ENCODE peak calls at places on chromosomes 16 and 17, in eight cellular contexts. D is neural progenitor cell, O is IMR-90, T is neuronal stem cell, H is endodermal cell, K is fibroblast of lung, U is K562, P is DND-41. W is an unnamed sample.
A peak's percentile ranks its signal among the peaks of the same experiment; 100 is the strongest.

GRCh38 chr17:63185420-63185819 is 219.4 kb downstream of the TANC2 start:
- DNase-seq in T (no peak), P (no peak), H (no peak), D (no peak), O (no peak), U (no peak), K (no peak), W (peak; percentile 37)

GRCh38 chr17:35341465-35341992 is 31.9 kb downstream of the SLFN11 start:
- DNase-seq in T (no peak), D (no peak), O (no peak), H (no peak), P (no peak), U (no peak), K (no peak), W (no peak)

GRCh38 chr16:89971495-89972243 is 23.1 kb downstream of the DEF8 start:
- DNase-seq in H (no peak), K (no peak), U (peak; percentile 44), P (no peak), D (no peak), T (no peak), O (no peak), W (no peak)

GRCh38 chr16:12786077-12786476 is 17.6 kb downstream of the CPPED1 start:
- DNase-seq in K (no peak), P (no peak), U (no peak), O (no peak), H (no peak), D (no peak), T (no peak), W (no peak)

GRCh38 chr17:78394209-78394608 is 15.8 kb downstream of the PGS1 start:
- DNase-seq in U (no peak), K (no peak), H (no peak), P (no peak), D (no peak), T (no peak), O (no peak), W (no peak)

GRCh38 chr16:86189934-86190333 is 291.0 kb downstream of the IRF8 start:
- DNase-seq in O (no peak), U (no peak), K (no peak), P (no peak), H (no peak), T (no peak), D (no peak), W (no peak)

GRCh38 chr16:84885024-84885910 is 65.5 kb downstream of the CRISPLD2 start:
- DNase-seq in U (no peak), D (peak; percentile 41), T (peak; percentile 24), H (peak; percentile 55), O (no peak), P (no peak), K (no peak), W (no peak)

GRCh38 chr17:78502611-78503148 is 74.5 kb downstream of the DNAH17 start:
- DNase-seq in O (no peak), T (no peak), K (no peak), P (no peak), D (no peak), H (peak; percentile 40), U (no peak), W (no peak)

GRCh38 chr17:68399638-68400403 is 57.5 kb downstream of the WIPI1 start:
- DNase-seq in H (peak; percentile 52), O (peak; percentile 57), T (no peak), D (no peak), U (no peak), K (peak; percentile 31), P (peak; percentile 49), W (peak; percentile 97)

GRCh38 chr16:27408012-27408601 is 6.1 kb downstream of the IL21R start:
- DNase-seq in U (no peak), D (no peak), K (peak; percentile 65), T (no peak), P (no peak), H (no peak), O (peak; percentile 65), W (peak; percentile 82)

GRCh38 chr17:78719630-78720298 is 62.3 kb downstream of the CYTH1 start:
- DNase-seq in O (no peak), K (no peak), P (no peak), H (no peak), U (no peak), D (no peak), T (no peak), W (no peak)

GRCh38 chr17:79826210-79826680 is 13.0 kb downstream of the CBX4 start:
- DNase-seq in P (no peak), K (no peak), D (no peak), H (no peak), O (peak; percentile 40), U (peak; percentile 73), T (no peak), W (no peak)

GRCh38 chr17:74512041-74512440 is 19.2 kb downstream of the CD300LB start:
- DNase-seq in U (no peak), H (no peak), T (no peak), D (no peak), P (no peak), O (no peak), K (peak; percentile 7), W (peak; percentile 94)

GRCh38 chr16:3017806-3018506 is at the start of gene CLDN6:
- DNase-seq in H (peak; percentile 100), U (peak; percentile 60), K (no peak), D (peak; percentile 96), O (no peak), P (peak; percentile 22), T (peak; percentile 77), W (no peak)

GRCh38 chr16:64654137-64654652 is 467.7 kb downstream of the CDH11 start:
- DNase-seq in K (peak; percentile 51), P (no peak), O (peak; percentile 64), H (no peak), U (no peak), T (no peak), D (no peak), W (peak; percentile 25)

GRCh38 chr16:1575578-1575977 is 36.3 kb downstream of the IFT140 start:
- DNase-seq in H (no peak), P (no peak), D (no peak), U (no peak), K (no peak), T (no peak), O (no peak), W (no peak)

GRCh38 chr16:1580956-1581355 is 30.9 kb downstream of the IFT140 start:
- DNase-seq in D (no peak), U (no peak), P (no peak), K (no peak), T (no peak), O (no peak), H (no peak), W (no peak)

GRCh38 chr16:1581804-1582203 is 30.1 kb downstream of the IFT140 start:
- DNase-seq in K (no peak), U (no peak), T (no peak), D (no peak), O (no peak), H (no peak), P (no peak), W (no peak)

GRCh38 chr16:1580256-1580655 is 31.6 kb downstream of the IFT140 start:
- DNase-seq in H (no peak), D (no peak), T (no peak), K (no peak), P (no peak), O (no peak), U (no peak), W (no peak)

DNA sequence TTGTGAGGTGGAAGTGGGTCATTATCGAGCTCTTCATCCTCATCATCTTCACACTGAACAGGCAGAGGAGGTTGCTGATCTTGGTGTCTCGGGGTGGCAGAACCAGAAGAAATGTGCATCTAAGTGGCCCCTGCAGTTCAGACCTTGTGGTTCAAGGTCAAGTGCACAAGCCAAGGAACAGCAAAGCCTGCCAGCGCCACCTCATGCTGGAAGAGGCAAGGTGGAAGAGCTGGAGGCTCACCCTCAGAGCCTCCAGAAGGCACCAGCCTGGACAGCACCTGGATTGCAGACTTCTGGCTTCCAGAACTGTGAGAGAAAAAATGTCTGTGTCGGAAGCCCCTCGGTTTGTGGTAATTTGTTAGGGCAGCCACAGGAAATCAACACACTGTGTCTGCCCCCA is 32.7 kb downstream of the IFT140 start:
- DNase-seq in T (no peak), P (no peak), U (no peak), H (no peak), O (no peak), K (no peak), D (no peak), W (no peak)
- H3K9ac ChIP-seq in T (no peak overlapping the region), P (no peak overlapping the region), U (no peak overlapping the region), H (no peak overlapping the region), O (no peak overlapping the region), K (no peak overlapping the region), D (no peak overlapping the region), W (no peak overlapping the region)

GRCh38 chr17:4908301-4908700 is 5.4 kb upstream of the CHRNE start:
- DNase-seq in U (no peak), H (peak; percentile 85), O (no peak), D (peak; percentile 46), P (no peak), K (no peak), T (no peak), W (peak; percentile 32)
- H3K9ac ChIP-seq in U (no peak overlapping the region), H (no peak overlapping the region), O (no peak overlapping the region), D (no peak overlapping the region), P (no peak overlapping the region), K (no peak overlapping the region), T (peak overlapping the region; percentile 79), W (no peak overlapping the region)

GRCh38 chr17:48814504-48814903 is 2.5 kb downstream of the TTLL6 start:
- DNase-seq in T (peak; percentile 57), U (peak; percentile 80), D (peak; percentile 80), K (peak; percentile 51), O (peak; percentile 37), H (peak; percentile 94), P (peak; percentile 65), W (peak; percentile 64)

GRCh38 chr17:48812001-48812400 is 5.0 kb downstream of the TTLL6 start:
- DNase-seq in T (no peak), K (no peak), H (no peak), P (no peak), O (no peak), D (no peak), U (no peak), W (no peak)

GRCh38 chr17:48804936-48805411 is 12.1 kb downstream of the TTLL6 start:
- DNase-seq in P (peak; percentile 74), D (peak; percentile 80), T (peak; percentile 75), U (peak; percentile 84), O (peak; percentile 37), H (peak; percentile 98), K (peak; percentile 52), W (peak; percentile 56)

DNA sequence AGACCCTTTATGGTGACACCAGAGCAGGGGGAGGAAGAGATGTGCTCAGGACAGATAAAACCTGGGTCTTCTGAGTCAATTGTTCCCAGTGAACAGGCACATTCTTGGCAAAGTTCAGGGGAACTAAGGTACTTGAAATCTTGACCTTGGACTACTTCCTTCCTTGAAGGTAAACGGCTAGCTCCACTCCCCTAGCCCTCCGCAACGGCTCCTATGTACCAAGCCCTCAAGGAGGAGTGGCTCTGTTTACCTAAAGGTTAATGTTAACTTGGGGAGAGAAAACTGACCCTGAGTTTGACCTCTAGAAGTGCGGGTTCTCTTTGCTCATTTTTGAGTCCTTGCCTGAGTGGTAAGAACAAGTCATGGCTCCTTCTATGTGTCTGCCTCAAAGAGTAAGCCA is 7.8 kb downstream of the TTLL6 start:
- DNase-seq in P (no peak), D (no peak), H (no peak), O (no peak), T (no peak), U (no peak), K (no peak), W (no peak)
- H3K9ac ChIP-seq in P (no peak overlapping the region), D (no peak overlapping the region), H (no peak overlapping the region), O (no peak overlapping the region), T (no peak overlapping the region), U (no peak overlapping the region), K (no peak overlapping the region), W (no peak overlapping the region)

GRCh38 chr17:21381076-21381706 is 5.0 kb downstream of the KCNJ12 start:
- DNase-seq in K (no peak), O (no peak), U (no peak), H (no peak), T (no peak), P (no peak), D (no peak), W (no peak)
- H3K9ac ChIP-seq in K (no peak overlapping the region), O (no peak overlapping the region), U (no peak overlapping the region), H (no peak overlapping the region), T (no peak overlapping the region), P (no peak overlapping the region), D (no peak overlapping the region), W (no peak overlapping the region)

W was measured in GM23248.